ENCODE peak calls at places on chromosome 2, in seven cellular contexts. B is right lobe of liver, R is A549, K is body of pancreas, W is adrenal gland, U is breast epithelium, H is HCT116. T is an unnamed sample.

GRCh38 chr2:1731963-1732768 is 12.1 kb downstream of the PXDN start:
- DNase-seq in B (no peak), R (no peak), K (no peak), W (no peak), U (no peak), H (no peak), T (no peak)

GRCh38 chr2:101109451-101110140 is 41.6 kb downstream of the TBC1D8 start:
- DNase-seq in B (no peak), R (no peak), K (no peak), W (no peak), U (no peak), H (no peak), T (no peak)

GRCh38 chr2:119476301-119477117 is 44.9 kb downstream of the TMEM37 start:
- DNase-seq in B (peak), R (peak), K (peak), W (peak), U (no peak), H (peak), T (peak)

GRCh38 chr2:230664128-230664527 is 48.5 kb upstream of the CAB39 start:
- DNase-seq in B (no peak), R (no peak), K (no peak), W (no peak), U (no peak), H (no peak), T (no peak)

GRCh38 chr2:201257941-201258665 is 2.2 kb upstream of the CASP8 start:
- DNase-seq in B (peak), R (peak), K (peak), W (peak), U (peak), H (peak), T (peak)

GRCh38 chr2:101306410-101306809 is 2.1 kb downstream of the RNF149 start:
- DNase-seq in B (no peak), R (no peak), K (peak), W (peak), U (no peak), H (no peak), T (no peak)

GRCh38 chr2:199366406-199366805 is 91.3 kb downstream of the SATB2 start:
- DNase-seq in B (no peak), R (peak), K (no peak), W (no peak), U (no peak), H (no peak), T (no peak)

GRCh38 chr2:224031358-224031970 is 7.6 kb downstream of the SERPINE2 start:
- DNase-seq in B (no peak), R (peak), K (no peak), W (no peak), U (no peak), H (no peak), T (no peak)

GRCh38 chr2:25215948-25216679 is 47.7 kb upstream of the POMC start:
- DNase-seq in B (peak), R (peak), K (peak), W (peak), U (no peak), H (no peak), T (peak)

GRCh38 chr2:27407798-27408491 is 1.4 kb downstream of the PPM1G start:
- DNase-seq in B (no peak), R (peak), K (peak), W (no peak), U (no peak), H (peak), T (no peak)

GRCh38 chr2:100422320-100422719 is 4.9 kb upstream of the CHST10 start:
- DNase-seq in B (no peak), R (peak), K (peak), W (no peak), U (no peak), H (peak), T (no peak)

GRCh38 chr2:37794717-37795116 is 123.3 kb upstream of the CDC42EP3 start:
- DNase-seq in B (no peak), R (no peak), K (no peak), W (no peak), U (no peak), H (no peak), T (no peak)

GRCh38 chr2:195716466-195716865 is 59.4 kb downstream of the SLC39A10 start:
- DNase-seq in B (no peak), R (no peak), K (no peak), W (no peak), U (no peak), H (no peak), T (no peak)

GRCh38 chr2:195848119-195848899 is 191.3 kb downstream of the SLC39A10 start:
- DNase-seq in B (no peak), R (peak), K (no peak), W (no peak), U (no peak), H (peak), T (no peak)

GRCh38 chr2:107529146-107529545 is 297.5 kb upstream of the RGPD4 start:
- DNase-seq in B (no peak), R (no peak), K (peak), W (no peak), U (no peak), H (no peak), T (no peak)

GRCh38 chr2:239444626-239445625 is 44.1 kb upstream of the HDAC4 start:
- DNase-seq in B (peak), R (peak), K (peak), W (peak), U (no peak), H (no peak), T (no peak)

GRCh38 chr2:155203187-155203586 is 504.7 kb downstream of the KCNJ3 start:
- DNase-seq in B (no peak), R (no peak), K (no peak), W (no peak), U (no peak), H (no peak), T (no peak)

GRCh38 chr2:239774142-239774462 is 251.0 kb downstream of the NDUFA10 start:
- DNase-seq in B (no peak), R (no peak), K (no peak), W (no peak), U (no peak), H (no peak), T (no peak)

GRCh38 chr2:104929663-104930062 is 75.7 kb downstream of the POU3F3 start:
- DNase-seq in B (no peak), R (no peak), K (no peak), W (no peak), U (no peak), H (no peak), T (no peak)

GRCh38 chr2:14975401-14975800 is 342.9 kb downstream of the LRATD1 start:
- DNase-seq in B (no peak), R (no peak), K (no peak), W (no peak), U (no peak), H (no peak), T (no peak)

GRCh38 chr2:219228026-219228744 is 1.3 kb downstream of the ATG9A start:
- DNase-seq in B (no peak), R (no peak), K (no peak), W (no peak), U (no peak), H (no peak), T (no peak)

GRCh38 chr2:174632847-174633620 is 35.4 kb upstream of the WIPF1 start:
- DNase-seq in B (no peak), R (no peak), K (no peak), W (no peak), U (no peak), H (no peak), T (no peak)

GRCh38 chr2:46010925-46011490 is 286.2 kb upstream of the EPAS1 start:
- DNase-seq in B (no peak), R (peak), K (no peak), W (no peak), U (no peak), H (peak), T (no peak)

GRCh38 chr2:125684256-125684655 is 971.7 kb upstream of the GYPC start:
- DNase-seq in B (no peak), R (no peak), K (no peak), W (no peak), U (no peak), H (no peak), T (no peak)

GRCh38 chr2:10579441-10580169 is 110.2 kb downstream of the NOL10 start:
- DNase-seq in B (no peak), R (no peak), K (no peak), W (no peak), U (no peak), H (no peak), T (no peak)

GRCh38 chr2:57181315-57182038 is 865.1 kb upstream of the VRK2 start:
- DNase-seq in B (no peak), R (no peak), K (no peak), W (no peak), U (no peak), H (no peak), T (no peak)

GRCh38 chr2:101958071-101958470 is 33.7 kb upstream of the IL1R2 start:
- DNase-seq in B (no peak), R (no peak), K (no peak), W (no peak), U (no peak), H (no peak), T (no peak)

GRCh38 chr2:218010116-218010837 is 7.5 kb upstream of the TNS1 start:
- DNase-seq in B (peak), R (peak), K (peak), W (peak), U (no peak), H (no peak), T (peak)

GRCh38 chr2:54903736-54904554 is 146.3 kb downstream of the RTN4 start:
- DNase-seq in B (peak), R (peak), K (no peak), W (peak), U (no peak), H (peak), T (no peak)

GRCh38 chr2:241534293-241534692 is 24.3 kb upstream of the BOK start:
- DNase-seq in B (peak), R (no peak), K (no peak), W (no peak), U (no peak), H (no peak), T (no peak)

GRCh38 chr2:144330951-144331651 is 188.8 kb downstream of the ZEB2 start:
- DNase-seq in B (no peak), R (no peak), K (no peak), W (no peak), U (no peak), H (no peak), T (no peak)

GRCh38 chr2:144332356-144333143 is 187.4 kb downstream of the ZEB2 start:
- DNase-seq in B (peak), R (peak), K (peak), W (peak), U (peak), H (peak), T (peak)

GRCh38 chr2:144333144-144333555 is 186.8 kb downstream of the ZEB2 start:
- DNase-seq in B (no peak), R (no peak), K (no peak), W (no peak), U (no peak), H (no peak), T (no peak)

GRCh38 chr2:144329472-144329871 is 190.4 kb downstream of the ZEB2 start:
- DNase-seq in B (no peak), R (no peak), K (no peak), W (no peak), U (no peak), H (no peak), T (no peak)

GRCh38 chr2:144331652-144332355 is 188.1 kb downstream of the ZEB2 start:
- DNase-seq in B (peak), R (no peak), K (no peak), W (no peak), U (peak), H (peak), T (peak)
- TF ChIP-seq POLR2A in B (peak), R (peak), K (peak), W (no peak), U (no peak), H (peak), T (no peak)

DNA sequence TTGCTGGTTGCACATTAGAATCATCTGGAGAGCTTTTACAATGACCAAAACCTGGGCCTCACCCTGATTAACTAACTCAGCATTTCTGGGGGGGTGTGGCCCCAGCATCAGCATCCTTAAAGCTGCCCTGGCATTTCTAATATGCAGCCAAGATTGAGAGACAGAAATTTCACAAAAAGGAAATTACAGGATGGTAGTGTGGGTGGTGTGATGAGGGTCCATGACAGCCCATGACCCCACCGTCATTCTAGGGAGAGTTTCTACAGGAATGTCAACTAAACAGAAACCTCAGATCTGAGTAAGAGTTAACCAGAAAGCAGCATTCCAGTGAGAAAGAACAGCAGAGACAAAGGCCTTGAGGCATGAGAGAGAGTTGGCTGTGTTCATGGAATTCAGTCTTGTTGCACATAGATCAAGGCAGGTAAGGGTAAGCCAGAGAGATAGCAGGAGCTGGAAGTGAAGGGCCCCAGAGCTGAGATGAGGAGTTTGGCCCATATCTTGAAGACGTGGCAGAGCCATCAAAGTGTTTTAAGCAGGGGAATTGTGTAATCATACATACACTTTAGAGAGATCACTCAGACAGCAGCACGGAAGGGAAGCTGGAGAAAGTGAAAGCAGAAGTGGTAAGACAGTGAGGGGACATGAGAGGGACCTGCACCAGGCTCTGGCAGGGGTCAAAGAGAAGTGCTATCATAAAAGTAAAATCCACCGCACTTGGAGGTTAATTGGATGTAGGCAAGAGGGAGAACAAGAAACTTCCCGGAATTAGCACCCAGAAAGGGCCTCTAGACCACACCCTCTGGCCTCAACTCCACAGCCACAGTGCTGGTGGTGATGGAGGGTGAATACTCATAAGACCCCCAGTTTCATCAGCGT is 7.8 kb upstream of the TRABD2A start:
- DNase-seq in B (no peak), R (no peak), K (no peak), W (peak), U (no peak), H (no peak), T (no peak)
- TF ChIP-seq POLR2A in B (no peak), R (no peak), K (no peak), W (no peak), U (no peak), H (no peak), T (no peak)

GRCh38 chr2:191692502-191693115 is 14.7 kb downstream of the NABP1 start:
- DNase-seq in B (no peak), R (no peak), K (no peak), W (no peak), U (no peak), H (no peak), T (no peak)

GRCh38 chr2:191693151-191693550 is 15.2 kb downstream of the NABP1 start:
- DNase-seq in B (no peak), R (no peak), K (no peak), W (no peak), U (no peak), H (no peak), T (no peak)

GRCh38 chr2:191696960-191697359 is 19.0 kb downstream of the NABP1 start:
- DNase-seq in B (no peak), R (no peak), K (no peak), W (no peak), U (no peak), H (no peak), T (no peak)

GRCh38 chr2:191693778-191694177 is 15.8 kb downstream of the NABP1 start:
- DNase-seq in B (no peak), R (no peak), K (no peak), W (no peak), U (no peak), H (no peak), T (no peak)

DNA sequence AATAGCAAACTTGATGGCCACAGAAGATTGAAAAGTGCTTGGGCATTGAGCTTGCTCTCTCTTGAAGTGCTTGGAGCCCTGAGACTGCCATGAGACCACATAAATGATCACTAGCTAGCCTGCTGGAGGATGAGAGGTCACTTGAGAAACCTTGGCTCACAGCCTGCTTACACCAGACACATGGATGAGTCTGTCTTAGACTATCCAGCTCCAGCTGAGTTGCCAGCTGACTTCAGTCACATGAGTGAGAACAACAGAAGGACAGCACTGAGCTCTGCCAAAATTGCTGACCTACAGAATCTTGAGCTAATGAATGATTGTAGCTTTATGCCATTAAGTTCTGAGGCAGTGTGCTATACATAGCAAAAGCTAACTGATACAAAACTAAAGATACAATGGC is 18.1 kb downstream of the NABP1 start:
- DNase-seq in B (peak), R (no peak), K (peak), W (peak), U (no peak), H (no peak), T (no peak)
- TF ChIP-seq POLR2A in B (no peak), R (no peak), K (no peak), W (no peak), U (no peak), H (no peak), T (no peak)

DNA sequence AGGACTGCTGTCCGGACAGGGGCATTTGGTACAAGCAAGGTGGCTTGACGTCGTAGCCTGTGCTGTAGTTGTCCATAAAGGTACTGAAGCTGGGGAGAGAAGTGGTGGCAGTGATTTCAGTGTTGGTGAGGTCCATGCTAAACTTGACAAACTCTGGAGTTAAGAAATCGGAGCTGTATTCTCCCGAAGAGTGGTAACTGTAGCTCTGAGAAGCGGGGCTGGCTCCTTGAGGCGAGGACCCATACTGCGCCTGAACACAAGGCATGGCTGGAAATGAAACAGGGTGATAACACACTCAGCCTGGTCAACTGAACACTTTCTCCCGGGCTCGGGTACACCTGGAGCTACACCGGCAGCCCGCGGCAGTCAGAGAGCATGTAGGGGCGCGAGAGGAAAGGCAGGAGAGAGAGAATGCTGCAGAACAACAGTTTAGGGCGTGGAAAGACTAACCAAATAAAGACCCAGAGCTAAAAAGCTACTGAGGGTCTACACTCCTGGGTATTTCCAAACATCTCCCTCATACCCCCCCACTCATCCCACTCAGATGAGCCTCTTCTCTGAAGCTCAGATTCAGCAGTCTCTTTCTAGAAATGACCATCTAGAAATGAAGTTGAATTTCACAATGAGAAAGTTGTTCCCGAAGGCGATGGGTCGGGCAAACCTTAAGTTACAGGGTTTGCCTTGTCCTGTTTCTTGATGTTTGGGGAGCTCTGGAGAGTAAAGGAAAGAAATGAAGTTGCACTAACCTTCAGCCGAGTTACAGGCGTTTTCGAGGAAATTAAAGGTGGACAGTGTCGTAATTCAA is 2.4 kb downstream of the NR4A2 start:
- DNase-seq in B (no peak), R (no peak), K (no peak), W (no peak), U (no peak), H (no peak), T (no peak)
- TF ChIP-seq POLR2A in B (no peak), R (no peak), K (no peak), W (no peak), U (no peak), H (no peak), T (no peak)

GRCh38 chr2:176645494-176645893 is 376.3 kb downstream of the MTX2 start:
- DNase-seq in B (no peak), R (no peak), K (no peak), W (no peak), U (no peak), H (no peak), T (no peak)
- TF ChIP-seq POLR2A in B (no peak), R (no peak), K (no peak), W (no peak), U (no peak), H (no peak), T (no peak)

DNA sequence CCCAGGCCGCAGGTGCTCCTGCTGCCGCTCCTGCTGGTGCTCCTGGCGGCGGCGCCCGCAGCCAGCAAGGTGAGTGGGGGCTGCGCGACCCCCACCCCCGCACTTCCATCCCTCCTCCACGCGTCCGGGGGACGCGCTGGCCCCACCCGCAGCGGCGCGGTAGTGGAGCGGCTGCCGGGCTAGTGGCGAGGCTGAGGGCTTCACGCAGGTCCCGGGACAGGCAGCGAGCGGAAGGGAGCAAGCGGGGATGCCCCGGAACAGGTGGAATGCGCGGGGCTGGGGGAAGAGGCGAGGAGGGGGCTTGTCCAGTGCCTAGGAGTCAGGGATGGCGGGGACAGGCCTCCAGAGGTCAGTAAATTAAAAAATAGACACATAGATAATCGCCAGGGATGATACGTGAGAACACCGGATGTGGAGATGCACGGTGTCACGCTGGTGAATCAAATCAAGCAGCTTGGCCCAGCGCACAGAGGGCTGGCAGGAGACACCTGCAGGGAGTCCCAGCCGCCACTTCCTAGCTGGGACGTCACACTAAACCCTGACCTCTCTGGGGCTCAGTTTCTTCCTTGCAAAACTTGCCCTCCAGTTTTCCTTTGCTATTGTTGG is 424 bp downstream of the COL4A3 start:
- DNase-seq in B (peak), R (peak), K (peak), W (peak), U (no peak), H (no peak), T (peak)
- TF ChIP-seq POLR2A in B (no peak), R (no peak), K (no peak), W (no peak), U (no peak), H (no peak), T (no peak)